ENCODE peak calls at places on chromosomes 3 and 15, in four cellular contexts. S is K562, G is HepG2, Z is H1. H is an unnamed sample.

GRCh38 chr15:77021803-77022381 is 27.0 kb downstream of the PSTPIP1 start:
- DNase-seq in Z (no peak), S (no peak), G (no peak), H (no peak)

GRCh38 chr3:102053375-102053989 is 204.2 kb downstream of the NFKBIZ start:
- DNase-seq in Z (no peak), S (no peak), G (no peak), H (no peak)

GRCh38 chr3:115165266-115165665 is 18.2 kb upstream of the ZBTB20 start:
- DNase-seq in G (no peak), Z (no peak), S (no peak), H (no peak)

GRCh38 chr3:151107177-151107576 is 21.7 kb downstream of the MED12L start:
- DNase-seq in S (no peak), G (no peak), Z (no peak), H (no peak)

GRCh38 chr3:25174251-25174650 is 253.8 kb upstream of the RARB start:
- DNase-seq in S (no peak), Z (no peak), G (no peak), H (no peak)

GRCh38 chr3:103609472-103609871 is 1174.7 kb downstream of the ZPLD1 start:
- DNase-seq in G (no peak), Z (no peak), S (no peak), H (no peak)

GRCh38 chr3:146709969-146710368 is 104.8 kb upstream of the PLSCR5 start:
- DNase-seq in G (no peak), S (no peak), Z (no peak), H (no peak)

GRCh38 chr3:7721869-7722268 is 779.8 kb upstream of the LMCD1 start:
- DNase-seq in G (no peak), S (no peak), Z (no peak), H (no peak)

GRCh38 chr3:186025161-186025560 is 83.7 kb downstream of the ETV5 start:
- DNase-seq in S (no peak), G (no peak), Z (no peak), H (no peak)

GRCh38 chr15:52463638-52464037 is 65.0 kb downstream of the MYO5A start:
- DNase-seq in Z (no peak), S (no peak), G (no peak), H (no peak)

GRCh38 chr15:78272776-78273175 is 8.4 kb downstream of the DNAJA4 start:
- DNase-seq in Z (no peak), G (no peak), S (no peak), H (no peak)

GRCh38 chr3:38985581-38985980 is 66.2 kb downstream of the SCN11A start:
- DNase-seq in G (no peak), Z (no peak), S (no peak), H (no peak)

GRCh38 chr15:80247320-80247719 is 4.7 kb downstream of the CTXND1 start:
- DNase-seq in Z (no peak), S (no peak), G (no peak), H (no peak)

GRCh38 chr15:45391746-45392711 is 13.7 kb upstream of the GATM start:
- DNase-seq in Z (no peak), S (no peak), G (no peak), H (peak)

GRCh38 chr3:88412346-88412745 is 262.6 kb downstream of the C3orf38 start:
- DNase-seq in S (no peak), Z (no peak), G (no peak), H (no peak)

GRCh38 chr15:56411122-56411749 is 46.0 kb downstream of the TEX9 start:
- DNase-seq in Z (no peak), G (no peak), S (no peak), H (peak)

GRCh38 chr3:171950373-171950772 is 89.0 kb upstream of the FNDC3B start:
- DNase-seq in Z (no peak), S (no peak), G (peak), H (no peak)

GRCh38 chr3:181729071-181729915 is 17.6 kb downstream of the SOX2 start:
- DNase-seq in G (no peak), S (no peak), Z (no peak), H (no peak)

GRCh38 chr3:111031538-111031937 is 40.1 kb upstream of the NECTIN3 start:
- DNase-seq in G (no peak), S (no peak), Z (no peak), H (no peak)

DNA sequence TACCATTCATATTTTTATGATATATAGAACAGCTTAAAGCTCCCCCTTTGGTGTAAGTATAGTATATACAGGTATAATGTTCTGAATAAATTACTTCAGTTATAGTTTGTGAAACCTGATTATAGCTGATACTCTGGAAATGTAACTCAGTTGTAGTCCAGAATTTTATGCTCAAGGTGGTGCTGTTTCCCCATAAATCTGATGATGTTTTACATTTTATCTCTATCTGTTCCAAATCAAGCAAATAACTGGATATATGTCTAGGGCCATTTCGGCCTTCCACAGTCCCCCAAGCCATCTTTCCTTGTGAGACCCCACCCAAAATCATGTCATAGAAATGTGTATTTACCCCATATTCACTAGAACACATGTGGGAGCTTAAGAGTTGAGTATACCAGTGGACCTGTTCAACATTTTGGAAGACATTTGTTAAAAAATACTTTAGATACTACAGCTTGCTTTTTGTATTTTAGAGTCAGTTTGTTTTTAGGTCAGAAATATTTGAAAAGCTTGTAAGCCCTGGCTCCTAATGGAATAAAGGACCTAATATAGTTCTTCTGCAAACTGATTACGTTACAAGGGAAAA is 107.1 kb downstream of the ATG7 start:
- DNase-seq in S (no peak), G (peak), Z (no peak), H (peak)
- TF ChIP-seq CBX5 in S (no peak), G (no peak), Z (no peak), H (no peak)

DNA sequence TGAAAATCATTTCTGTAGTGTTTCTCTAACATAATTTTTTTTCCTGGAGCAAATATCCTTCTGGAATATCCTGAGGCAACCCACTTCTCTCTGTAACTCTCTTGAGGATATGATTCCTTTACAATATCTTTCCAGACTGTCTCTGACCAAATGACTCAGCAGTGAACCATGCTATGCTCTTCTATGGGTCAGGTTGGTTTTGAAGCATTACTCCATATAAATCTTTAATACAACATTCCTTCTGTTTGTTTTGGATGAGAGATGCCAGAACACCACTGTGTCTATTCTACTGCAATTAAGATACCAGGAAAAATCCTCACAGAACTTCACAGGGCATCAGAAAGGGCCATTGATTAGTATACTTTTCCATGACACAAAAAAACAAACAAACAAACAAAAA is 626.4 kb upstream of the ZNF385D start:
- DNase-seq in Z (no peak), S (no peak), G (no peak), H (no peak)
- TF ChIP-seq RAD21 in Z (no peak), S (no peak), G (no peak), H (no peak)

GRCh38 chr15:91970142-91970541 is 116.6 kb downstream of the SLCO3A1 start:
- DNase-seq in S (no peak), Z (no peak), G (no peak), H (no peak)
- TF ChIP-seq CBX5 in S (no peak), Z (no peak), G (no peak), H (no peak)

GRCh38 chr3:129485681-129486056 is 42.8 kb upstream of the RHO start:
- DNase-seq in S (no peak), G (no peak), Z (no peak), H (no peak)
- TF ChIP-seq RAD21 in S (no peak), G (no peak), Z (no peak), H (no peak)

DNA sequence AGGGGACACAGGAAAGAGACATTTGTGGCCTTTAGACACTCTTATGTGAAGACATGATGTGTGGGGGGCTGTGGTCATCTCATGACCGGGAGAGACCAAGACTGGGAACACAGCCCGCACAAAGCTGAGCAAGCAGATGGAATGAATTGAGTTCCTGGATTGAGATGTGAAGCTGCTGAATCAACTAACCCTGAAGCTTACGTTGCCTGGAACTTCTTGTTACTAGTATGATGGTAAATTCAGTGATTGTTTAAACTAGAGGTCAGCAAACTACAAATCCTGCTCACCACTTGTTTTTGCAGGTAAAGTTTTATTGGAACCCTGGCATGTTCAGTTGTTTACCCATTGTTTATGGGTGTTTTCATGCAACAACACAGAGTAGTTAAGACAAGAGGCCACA is 83.4 kb upstream of the BHLHE40 start:
- DNase-seq in S (no peak), G (no peak), Z (no peak), H (no peak)
- TF ChIP-seq CBX5 in S (no peak), G (no peak), Z (no peak), H (no peak)

H was measured in GM12878.